ENCODE peak calls at places on chromosomes 2 and 18, in nine cellular contexts. G is Peyer's patch; K is CD4-positive, CD25-positive, alpha-beta regulatory T cell; D is upper lobe of right lung; F is thoracic aorta; U is testis; A is CD8-positive, alpha-beta memory T cell; X is effector memory CD4-positive, alpha-beta T cell; Z is cardiac muscle cell. M is an unnamed sample. For H3K4me1, the result is how much of the 10 kb centered on the place peaks cover.

GRCh38 chr2:18122544-18123210 is 244.2 kb downstream of the KCNS3 start:
- DNase-seq in A (no peak), U (no peak), K (no peak), Z (no peak), G (no peak), X (no peak), D (no peak), F (no peak), M (no peak)

GRCh38 chr2:42072349-42073118 is 24.7 kb downstream of the PKDCC start:
- DNase-seq in U (peak), X (no peak), K (no peak), Z (peak), G (no peak), A (no peak), F (no peak), D (no peak), M (no peak)

GRCh38 chr2:177724398-177725287 is 332.1 kb downstream of the AGPS start:
- DNase-seq in X (peak), D (no peak), Z (peak), F (no peak), U (peak), G (no peak), K (peak), A (peak), M (peak)

GRCh38 chr2:12642855-12643254 is 73.9 kb upstream of the TRIB2 start:
- DNase-seq in Z (peak), D (no peak), G (no peak), X (no peak), A (no peak), U (no peak), K (no peak), F (no peak), M (no peak)

GRCh38 chr18:13222371-13223281 is 4.1 kb downstream of the LDLRAD4 start:
- DNase-seq in D (peak), G (no peak), A (no peak), Z (no peak), F (no peak), K (no peak), U (peak), X (no peak), M (no peak)

GRCh38 chr2:45904267-45904921 is 252.9 kb downstream of the PRKCE start:
- DNase-seq in G (no peak), F (no peak), X (no peak), D (no peak), K (peak), U (no peak), A (no peak), Z (no peak), M (no peak)

GRCh38 chr2:31008571-31009114 is 129.6 kb downstream of the GALNT14 start:
- DNase-seq in A (no peak), D (no peak), U (no peak), F (no peak), G (no peak), Z (no peak), X (no peak), K (no peak), M (no peak)

GRCh38 chr2:181231151-181231550 is 226.0 kb upstream of the ITGA4 start:
- DNase-seq in F (no peak), K (no peak), Z (no peak), X (no peak), G (no peak), D (no peak), U (no peak), A (no peak), M (no peak)

GRCh38 chr2:84807063-84807485 is 73.8 kb downstream of the TRABD2A start:
- DNase-seq in F (no peak), U (no peak), D (no peak), G (no peak), K (no peak), X (no peak), Z (no peak), A (no peak), M (no peak)

GRCh38 chr2:197310940-197311485 is 433 bp upstream of the ANKRD44 start:
- DNase-seq in X (no peak), G (no peak), F (no peak), A (no peak), Z (no peak), K (no peak), D (no peak), U (no peak), M (no peak)

GRCh38 chr18:2906522-2907458 is 60.0 kb downstream of the EMILIN2 start:
- DNase-seq in Z (peak), X (peak), G (peak), F (no peak), U (peak), D (peak), K (peak), A (peak), M (peak)

GRCh38 chr2:9264301-9264700 is 57.7 kb downstream of the ASAP2 start:
- DNase-seq in G (no peak), A (no peak), K (no peak), U (no peak), F (no peak), Z (no peak), D (no peak), X (no peak), M (no peak)

GRCh38 chr18:47953471-47953931 is 23.0 kb upstream of the SMAD2 start:
- DNase-seq in D (no peak), K (peak), X (no peak), G (peak), U (peak), F (no peak), A (no peak), Z (no peak), M (peak)

GRCh38 chr2:96970248-96970875 is 16.0 kb downstream of the FAM178B start:
- DNase-seq in Z (no peak), F (no peak), A (no peak), K (no peak), D (peak), G (no peak), U (peak), X (no peak), M (no peak)

DNA sequence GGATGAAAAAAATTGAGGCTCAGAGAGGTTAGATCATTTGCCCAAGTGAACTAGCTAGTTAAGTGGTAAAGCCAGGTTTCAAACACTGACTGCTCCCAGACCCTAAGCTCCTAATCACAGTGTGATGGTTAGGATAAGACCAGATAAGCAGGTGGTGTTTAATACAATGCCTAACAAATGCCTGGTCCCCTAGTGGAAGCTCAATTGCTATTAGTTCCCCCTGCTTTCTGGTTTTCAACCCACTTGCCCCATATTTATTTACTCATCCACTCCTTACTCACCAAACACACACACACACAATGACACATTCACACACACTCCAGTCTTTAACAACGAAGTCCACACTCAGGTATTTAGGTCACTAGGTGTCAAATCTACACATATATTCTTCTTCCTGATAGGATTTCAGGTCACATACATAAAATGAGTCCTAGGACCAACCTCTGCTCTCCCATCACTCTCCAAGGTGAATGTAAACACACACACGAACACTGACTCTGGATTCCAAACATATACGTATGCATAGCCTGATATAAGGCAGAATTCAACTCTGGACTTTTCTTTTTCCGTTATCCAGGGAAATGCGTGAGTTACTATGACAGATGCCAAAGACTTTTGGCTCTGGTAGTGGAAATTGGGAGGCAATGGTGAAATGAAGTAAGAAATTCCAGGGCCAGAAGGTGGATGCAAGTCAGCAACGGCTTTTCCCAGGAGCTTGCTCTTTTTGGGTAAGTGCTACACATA is 73.6 kb upstream of the TSPYL6 start:
- DNase-seq in K (no peak), A (no peak), Z (no peak), F (no peak), U (no peak), X (no peak), G (no peak), D (no peak), M (no peak)
- H3K4me3 ChIP-seq in K (no peak), A (peak), Z (peak), F (peak), U (peak), X (peak), G (peak), D (peak), M (peak)

GRCh38 chr2:57119141-57119540 is 927.5 kb upstream of the VRK2 start:
- DNase-seq in X (no peak), K (no peak), U (no peak), A (no peak), D (no peak), F (no peak), Z (no peak), G (no peak), M (no peak)
- H3K4me1 ChIP-seq in X (under half), K (under half), U (under half), A (under half), D (under half), F (under half), Z (under half), G (under half), M (under half)

GRCh38 chr2:216002693-216003092 is 10.7 kb downstream of the MREG start:
- DNase-seq in F (no peak), D (no peak), G (no peak), K (no peak), U (no peak), X (no peak), Z (no peak), A (no peak), M (no peak)
- H3K4me3 ChIP-seq in F (no peak), D (no peak), G (no peak), K (no peak), U (no peak), X (no peak), Z (no peak), A (no peak), M (no peak)

DNA sequence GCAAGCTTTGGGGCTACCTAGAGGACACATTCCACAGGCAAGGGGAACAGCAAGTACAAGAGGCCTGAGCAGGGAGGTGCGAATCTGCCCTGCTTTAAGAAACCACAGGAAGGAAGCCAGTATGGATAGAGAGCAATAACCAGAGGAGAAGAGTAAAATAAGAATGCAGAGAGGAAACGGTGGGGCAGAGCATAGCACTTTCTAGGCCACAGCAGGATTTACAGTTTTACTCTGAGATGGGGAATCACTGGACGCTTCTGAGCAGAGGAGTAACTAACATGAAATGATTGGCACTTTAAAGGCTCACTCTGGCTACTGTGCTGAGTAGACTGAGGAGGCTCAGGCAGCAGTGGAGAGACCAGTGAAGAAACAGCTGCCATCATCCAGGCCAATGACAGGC is 23.8 kb downstream of the AAK1 start:
- DNase-seq in D (no peak), K (peak), X (no peak), F (no peak), A (no peak), Z (peak), G (no peak), U (no peak), M (no peak)
- H3K4me1 ChIP-seq in D (under half), K (half or more), X (half or more), F (half or more), A (half or more), Z (under half), G (half or more), U (under half), M (half or more)

GRCh38 chr2:101114815-101115214 is 36.4 kb downstream of the TBC1D8 start:
- DNase-seq in Z (no peak), K (no peak), F (no peak), U (peak), X (no peak), G (peak), A (no peak), D (no peak), M (no peak)

GRCh38 chr2:101111917-101112771 is 39.0 kb downstream of the TBC1D8 start:
- DNase-seq in A (no peak), K (no peak), F (no peak), G (no peak), D (no peak), X (no peak), Z (peak), U (no peak), M (no peak)

GRCh38 chr2:101114268-101114783 is 36.9 kb downstream of the TBC1D8 start:
- DNase-seq in K (no peak), F (no peak), A (no peak), X (no peak), Z (no peak), D (no peak), G (no peak), U (no peak), M (no peak)

GRCh38 chr2:101112772-101113157 is 38.4 kb downstream of the TBC1D8 start:
- DNase-seq in A (no peak), K (no peak), Z (no peak), G (peak), X (no peak), F (no peak), D (no peak), U (no peak), M (no peak)

DNA sequence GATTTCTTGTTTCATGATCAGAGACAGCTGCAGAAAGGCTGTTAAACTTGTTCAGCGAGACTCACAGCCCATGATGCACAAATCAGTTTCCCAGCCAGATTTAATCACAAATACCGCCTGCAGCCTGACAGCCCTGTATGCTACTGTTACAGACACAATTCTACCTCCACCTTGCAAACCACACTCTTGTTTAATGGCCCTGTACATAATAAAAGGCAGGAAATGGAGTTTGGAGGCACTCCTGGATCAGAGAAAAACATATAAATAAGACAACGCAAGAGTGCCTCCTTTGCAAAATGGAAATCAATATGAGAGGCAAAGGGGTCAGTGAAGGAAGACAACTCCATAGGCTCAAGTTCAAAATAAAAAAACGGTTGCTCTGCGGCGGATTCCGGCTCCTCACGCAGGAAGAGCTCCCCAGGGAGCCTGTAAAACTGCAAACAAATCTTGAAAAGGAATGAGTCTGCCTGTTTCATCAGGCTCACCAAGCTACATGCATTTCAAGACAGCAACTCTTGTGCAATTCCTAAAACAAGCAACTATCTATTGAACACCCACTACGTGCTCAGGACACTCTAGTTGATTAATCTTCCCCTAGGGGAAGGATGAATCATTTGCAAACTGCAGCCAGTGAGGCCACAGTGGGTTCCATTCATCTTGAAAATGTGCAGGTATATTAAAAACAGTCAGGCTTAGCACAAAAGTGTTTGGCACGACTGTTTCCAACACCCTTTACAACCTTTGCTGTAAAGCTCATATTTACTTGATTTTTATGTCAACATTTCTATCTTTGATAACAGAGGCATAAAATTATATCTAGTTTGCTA is 37.5 kb downstream of the TBC1D8 start:
- DNase-seq in K (no peak), F (no peak), D (no peak), Z (no peak), A (no peak), X (no peak), U (no peak), G (no peak), M (no peak)
- H3K4me3 ChIP-seq in K (no peak), F (no peak), D (no peak), Z (no peak), A (no peak), X (no peak), U (no peak), G (no peak), M (no peak)

GRCh38 chr2:25790074-25790473 is 88.2 kb downstream of the ASXL2 start:
- DNase-seq in Z (no peak), G (no peak), K (no peak), F (no peak), A (no peak), U (no peak), D (no peak), X (no peak), M (no peak)
- H3K4me1 ChIP-seq in Z (under half), G (under half), K (half or more), F (under half), A (under half), U (under half), D (under half), X (under half), M (under half)

GRCh38 chr2:163737169-163737439 is 1.3 kb upstream of the FIGN start:
- DNase-seq in G (no peak), D (no peak), A (no peak), X (no peak), Z (no peak), K (no peak), F (no peak), U (peak), M (no peak)
- H3K4me3 ChIP-seq in G (peak), D (peak), A (no peak), X (no peak), Z (peak), K (no peak), F (peak), U (peak), M (no peak)

DNA sequence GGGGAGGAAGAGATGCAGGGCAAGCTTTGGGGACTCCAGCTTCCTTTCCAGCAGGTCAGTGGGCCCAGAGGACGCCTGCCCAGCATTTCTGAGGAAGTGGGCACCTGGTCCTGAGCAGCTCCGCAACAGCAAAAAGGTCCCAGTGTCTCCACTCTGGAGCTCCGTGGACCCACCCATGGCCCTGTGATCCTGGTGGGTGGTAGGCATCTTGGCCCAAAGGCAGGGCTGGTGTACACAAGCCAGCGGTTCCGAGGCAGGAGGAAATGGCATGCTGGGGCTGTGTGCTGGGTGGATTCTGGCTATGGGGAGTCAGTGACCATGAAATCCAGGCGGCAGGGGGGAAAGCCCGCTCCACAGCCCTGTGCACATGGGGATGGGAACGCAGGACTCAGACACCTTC is 205.9 kb downstream of the GLI2 start:
- DNase-seq in U (no peak), G (no peak), X (no peak), A (no peak), F (no peak), D (no peak), Z (no peak), K (no peak), M (no peak)
- H3K4me1 ChIP-seq in U (under half), G (under half), X (under half), A (under half), F (half or more), D (under half), Z (under half), K (under half), M (under half)

DNA sequence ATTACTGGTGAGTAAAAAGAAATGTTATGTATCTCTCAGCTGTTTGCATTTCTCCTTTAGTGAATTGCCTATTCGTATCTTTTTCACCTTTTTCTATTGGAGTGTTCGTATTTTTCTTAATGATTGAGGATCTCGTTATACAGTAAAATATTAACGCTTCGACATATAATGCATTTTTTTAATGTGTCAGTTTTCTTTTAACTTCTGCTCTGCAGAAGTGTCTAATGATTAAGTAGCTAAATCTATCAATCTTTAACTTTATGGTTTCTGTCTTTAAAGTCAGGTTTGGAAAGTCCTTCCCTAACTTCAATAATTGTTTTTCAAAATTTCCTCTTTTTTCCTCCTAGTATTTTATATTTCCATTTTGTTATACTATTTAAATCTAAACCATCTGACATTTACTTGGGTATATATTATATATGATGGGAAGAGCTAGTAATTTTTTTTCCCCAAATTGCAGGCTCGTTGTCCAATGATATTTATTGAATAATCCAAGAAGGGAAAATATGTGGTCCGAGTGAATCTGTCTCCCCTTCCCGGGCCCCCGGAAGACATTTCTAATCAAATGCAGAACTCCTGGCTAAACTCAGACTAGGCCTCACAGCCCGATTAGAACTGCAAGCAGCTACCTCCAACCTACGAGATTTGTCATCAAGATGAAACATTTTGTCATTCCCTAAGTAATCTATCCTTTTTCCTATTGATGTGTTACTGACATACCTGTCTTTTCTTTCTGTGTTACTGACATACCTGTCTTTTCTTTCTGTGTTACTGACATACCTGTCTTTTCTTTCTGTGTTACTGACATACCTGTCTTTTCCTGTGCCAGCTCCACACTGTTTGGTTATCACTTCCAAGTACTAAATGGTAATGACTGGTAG is 17.2 kb downstream of the PCBP1 start:
- DNase-seq in K (peak), D (no peak), U (peak), G (peak), A (peak), X (no peak), F (no peak), Z (peak), M (no peak)
- H3K4me3 ChIP-seq in K (peak), D (peak), U (no peak), G (no peak), A (peak), X (peak), F (no peak), Z (peak), M (peak)

DNA sequence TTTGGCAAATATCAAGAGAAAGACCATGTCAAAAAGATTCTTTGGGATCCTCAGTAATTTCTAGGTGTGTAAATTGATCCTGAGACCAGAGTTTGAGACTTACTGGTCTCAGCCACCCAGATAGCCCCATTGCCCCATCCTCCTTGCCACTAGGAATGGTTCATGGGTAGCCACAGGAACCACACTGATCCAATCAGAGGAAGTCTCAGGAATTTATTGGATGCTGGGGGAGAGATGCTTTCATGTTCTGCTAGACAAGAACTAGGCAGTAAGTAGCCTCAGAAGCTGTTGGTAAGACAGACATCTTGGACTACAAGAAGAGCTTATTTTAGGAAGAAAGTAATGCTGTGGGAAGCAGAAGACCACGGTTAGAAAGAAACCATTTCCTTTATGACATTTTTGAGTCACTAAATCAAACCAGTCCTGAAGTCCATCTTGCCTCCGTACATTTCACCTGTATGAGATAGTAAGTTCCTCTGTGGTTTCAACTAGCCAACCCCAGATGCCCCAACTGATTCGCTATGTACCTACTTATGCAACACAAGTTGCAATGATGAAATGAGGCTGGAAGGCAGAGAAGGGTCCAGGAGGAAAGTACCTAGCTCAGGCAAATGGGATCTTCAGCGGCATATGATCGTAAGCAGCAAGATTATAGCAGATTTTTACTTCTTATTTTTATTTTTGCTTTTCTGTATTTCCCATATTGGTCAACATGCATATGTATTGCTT is 3.6 kb upstream of the ST3GAL5 start:
- DNase-seq in D (no peak), K (no peak), F (no peak), A (no peak), Z (no peak), U (no peak), G (no peak), X (no peak), M (no peak)
- H3K4me1 ChIP-seq in D (under half), K (under half), F (under half), A (under half), Z (under half), U (under half), G (under half), X (under half), M (under half)

M was measured in naive thymus-derived CD4-positive, alpha-beta T cell.